ENCODE peak calls at places on chromosomes 3 and 15, in eight cellular contexts. E is ecto neural progenitor cell, K is WTC11, U is activated T-cell treated with anti-CD3 and anti-CD28 coated beads for 4 hours, I is small intestine, Z is iris pigment epithelial cell, Q is T-cell, G is KBM-7. M is an unnamed sample.

GRCh38 chr15:39127925-39128617 is 452.8 kb upstream of the THBS1 start:
- DNase-seq in I (peak), Z (peak), E (no peak), K (no peak), G (no peak), U (no peak), Q (no peak), M (peak)

GRCh38 chr3:120357807-120358206 is 8.7 kb upstream of the LRRC58 start:
- DNase-seq in Z (no peak), I (no peak), U (no peak), E (no peak), G (no peak), Q (no peak), K (no peak), M (no peak)

GRCh38 chr3:113002676-113003075 is 11.9 kb downstream of the GTPBP8 start:
- DNase-seq in E (no peak), G (no peak), Q (peak), I (no peak), Z (peak), U (no peak), K (no peak), M (no peak)

GRCh38 chr3:62032738-62033137 is 340.6 kb downstream of the FEZF2 start:
- DNase-seq in E (no peak), Z (no peak), I (no peak), U (no peak), G (no peak), K (no peak), Q (no peak), M (no peak)

GRCh38 chr15:65421360-65422215 is 1.2 kb downstream of the IGDCC4 start:
- DNase-seq in E (peak), U (no peak), I (no peak), Q (no peak), G (peak), Z (peak), K (peak), M (peak)

GRCh38 chr3:77052733-77053680 is 13.1 kb downstream of the ROBO2 start:
- DNase-seq in U (no peak), K (no peak), E (no peak), I (no peak), Q (no peak), Z (peak), G (no peak), M (no peak)

GRCh38 chr15:39114690-39115378 is 466.0 kb upstream of the THBS1 start:
- DNase-seq in U (no peak), K (no peak), G (no peak), Z (no peak), Q (no peak), E (no peak), I (no peak), M (no peak)

GRCh38 chr15:65460948-65461347 is 38.2 kb upstream of the IGDCC4 start:
- DNase-seq in Q (no peak), Z (peak), U (no peak), I (no peak), G (no peak), E (no peak), K (no peak), M (no peak)

GRCh38 chr3:139534444-139534812 is 5.1 kb downstream of the RBP1 start:
- DNase-seq in Q (no peak), U (no peak), G (no peak), Z (peak), I (no peak), K (no peak), E (no peak), M (no peak)

GRCh38 chr15:100889359-100890058 is 9.9 kb downstream of the ALDH1A3 start:
- DNase-seq in I (no peak), K (no peak), G (no peak), Z (peak), U (no peak), Q (no peak), E (no peak), M (peak)

GRCh38 chr15:31360843-31361763 is 34.5 kb downstream of the KLF13 start:
- DNase-seq in G (peak), K (no peak), Z (no peak), U (peak), Q (peak), E (no peak), I (peak), M (no peak)

GRCh38 chr15:92383528-92384326 is 10.0 kb upstream of the ST8SIA2 start:
- DNase-seq in Q (no peak), Z (no peak), U (no peak), I (peak), G (peak), E (peak), K (peak), M (peak)

GRCh38 chr3:12138044-12138443 is 20.7 kb downstream of the TIMP4 start:
- DNase-seq in G (peak), Q (no peak), I (peak), E (no peak), U (no peak), K (peak), Z (peak), M (peak)

GRCh38 chr3:69542265-69543079 is 156.6 kb upstream of the FRMD4B start:
- DNase-seq in U (no peak), I (no peak), K (peak), Z (no peak), G (no peak), E (peak), Q (no peak), M (peak)

GRCh38 chr3:128726691-128727031 is 678 bp downstream of the RAB7A start:
- DNase-seq in G (peak), Z (peak), Q (no peak), K (peak), U (peak), E (peak), I (peak), M (peak)

GRCh38 chr3:186691676-186692075 is 25.5 kb upstream of the KNG1 start:
- DNase-seq in Z (no peak), E (no peak), U (no peak), K (no peak), G (no peak), I (no peak), Q (no peak), M (no peak)

GRCh38 chr3:129507181-129507831 is 21.1 kb upstream of the RHO start:
- DNase-seq in E (no peak), Q (no peak), K (no peak), Z (no peak), U (no peak), G (no peak), I (no peak), M (no peak)

GRCh38 chr3:148083501-148084267 is 614.0 kb upstream of the AGTR1 start:
- DNase-seq in G (no peak), Q (no peak), U (no peak), K (no peak), E (no peak), Z (no peak), I (no peak), M (no peak)

GRCh38 chr3:169964176-169964575 is 2.4 kb upstream of the SEC62 start:
- DNase-seq in E (no peak), Q (no peak), U (no peak), I (no peak), G (no peak), K (no peak), Z (peak), M (no peak)

GRCh38 chr15:71705151-71705550 is 105.2 kb upstream of the NR2E3 start:
- DNase-seq in K (no peak), G (no peak), I (no peak), E (no peak), Q (no peak), U (no peak), Z (peak), M (peak)

GRCh38 chr15:42405876-42406482 is 46.7 kb downstream of the CAPN3 start:
- DNase-seq in G (no peak), E (no peak), K (no peak), U (no peak), I (peak), Z (no peak), Q (no peak), M (no peak)

GRCh38 chr3:25854214-25854613 is 64.3 kb downstream of the OXSM start:
- DNase-seq in Z (peak), Q (no peak), E (no peak), K (no peak), U (no peak), I (no peak), G (no peak), M (no peak)

GRCh38 chr3:75781079-75781745 is 4.1 kb downstream of the ZNF717 start:
- DNase-seq in U (no peak), G (no peak), Z (peak), K (no peak), I (peak), E (no peak), Q (no peak), M (no peak)

GRCh38 chr3:117165611-117166051 is 456.1 kb downstream of the TUSC7 start:
- DNase-seq in I (no peak), Q (no peak), K (no peak), U (no peak), E (peak), Z (no peak), G (no peak), M (peak)